ENCODE peak calls at places on chromosome 16, in seven cellular contexts. D is stomach; P is anterior cingulate cortex; V is DMS79; W is ecto neural progenitor cell; N is stimulated activated CD4-positive, alpha-beta T cell treated with anti-CD3 and anti-CD28 coated beads, Interleukin-4, amount 100 ng/mL, for 24 hours; M is osteocyte. U is an unnamed sample.

GRCh38 chr16:88505405-88506082 is 52.5 kb downstream of the ZFPM1 start:
- DNase-seq in P (no peak), D (peak), M (no peak), N (peak), V (peak), W (no peak), U (no peak)

GRCh38 chr16:28623172-28623711 is 13.4 kb upstream of the SULT1A1 start:
- DNase-seq in N (peak), P (peak), W (no peak), D (peak), M (peak), V (peak), U (peak)

GRCh38 chr16:75942901-75943300 is 216.6 kb upstream of the CPHXL start:
- DNase-seq in P (no peak), M (no peak), N (no peak), V (no peak), D (no peak), W (no peak), U (no peak)

GRCh38 chr16:24491721-24492120 is 47.6 kb upstream of the RBBP6 start:
- DNase-seq in P (no peak), W (no peak), M (no peak), V (no peak), N (no peak), D (no peak), U (no peak)

GRCh38 chr16:67968440-67969285 is at the start of gene SLC12A4:
- DNase-seq in P (peak), N (peak), V (no peak), M (peak), W (peak), D (peak), U (peak)

GRCh38 chr16:2859686-2860265 is 1.8 kb upstream of the PRSS22 start:
- DNase-seq in V (no peak), D (no peak), M (no peak), P (no peak), W (no peak), N (no peak), U (no peak)

GRCh38 chr16:81292936-81293335 is 21.8 kb upstream of the GAN start:
- DNase-seq in D (no peak), V (no peak), W (no peak), P (no peak), N (no peak), M (no peak), U (no peak)

GRCh38 chr16:86952769-86953168 is 364.4 kb downstream of the C16orf95 start:
- DNase-seq in D (no peak), V (no peak), M (no peak), P (no peak), W (no peak), N (no peak), U (no peak)

GRCh38 chr16:89149386-89149785 is 22.2 kb upstream of the CDH15 start:
- DNase-seq in P (no peak), W (no peak), V (no peak), D (no peak), M (no peak), N (no peak), U (no peak)

GRCh38 chr16:3188925-3189825 is 1.2 kb downstream of the OR1F1 start:
- DNase-seq in P (no peak), N (peak), V (peak), W (peak), D (no peak), M (no peak), U (peak)

GRCh38 chr16:49179714-49180330 is 101.8 kb downstream of the CBLN1 start:
- DNase-seq in P (no peak), M (no peak), D (no peak), W (no peak), V (no peak), N (no peak), U (no peak)

GRCh38 chr16:50096791-50097190 is 31.0 kb downstream of the HEATR3 start:
- DNase-seq in N (no peak), W (no peak), P (no peak), V (no peak), D (no peak), M (no peak), U (no peak)

GRCh38 chr16:85522842-85523601 is 90.1 kb upstream of the GSE1 start:
- DNase-seq in N (no peak), W (no peak), P (no peak), V (peak), M (no peak), D (peak), U (no peak)

GRCh38 chr16:84854759-84855158 is 35.0 kb downstream of the CRISPLD2 start:
- DNase-seq in N (no peak), D (no peak), V (no peak), W (no peak), P (no peak), M (no peak), U (no peak)

GRCh38 chr16:87129771-87130170 is 187.4 kb downstream of the C16orf95 start:
- DNase-seq in M (no peak), W (no peak), N (no peak), P (no peak), V (no peak), D (no peak), U (no peak)

GRCh38 chr16:87828071-87828971 is 41.0 kb downstream of the SLC7A5 start:
- DNase-seq in P (no peak), M (no peak), W (no peak), D (peak), V (no peak), N (no peak), U (no peak)

GRCh38 chr16:49876716-49877129 is 20.8 kb upstream of the ZNF423 start:
- DNase-seq in V (no peak), D (peak), M (peak), N (peak), W (peak), P (no peak), U (peak)

GRCh38 chr16:58411736-58412614 is 19.7 kb downstream of the GINS3 start:
- DNase-seq in W (no peak), D (no peak), V (no peak), P (no peak), M (no peak), N (no peak), U (peak)

GRCh38 chr16:87765473-87765775 is 362 bp downstream of the KLHDC4 start:
- DNase-seq in D (no peak), V (no peak), N (peak), P (no peak), W (no peak), M (no peak), U (no peak)

GRCh38 chr16:4140652-4141051 is 24.4 kb upstream of the ADCY9 start:
- DNase-seq in W (no peak), M (no peak), D (no peak), P (no peak), V (peak), N (no peak), U (no peak)

GRCh38 chr16:380837-381787 is 666 bp downstream of the PGAP6 start:
- DNase-seq in D (no peak), M (peak), V (no peak), W (peak), N (no peak), P (no peak), U (no peak)

GRCh38 chr16:31367875-31368274 is 12.9 kb downstream of the ITGAX start:
- DNase-seq in D (no peak), M (no peak), N (no peak), W (no peak), V (no peak), P (no peak), U (no peak)

GRCh38 chr16:70018254-70018653 is 67.1 kb downstream of the CLEC18A start:
- DNase-seq in W (no peak), V (no peak), D (no peak), N (peak), M (no peak), P (no peak), U (peak)

GRCh38 chr16:28082624-28083023 is 19.1 kb upstream of the GSG1L start:
- DNase-seq in V (no peak), N (no peak), M (no peak), W (no peak), D (no peak), P (no peak), U (no peak)

GRCh38 chr16:9500872-9501271 is 409.4 kb downstream of the HAPSTR1 start:
- DNase-seq in V (no peak), N (no peak), M (no peak), D (no peak), P (no peak), W (no peak), U (no peak)

GRCh38 chr16:87881327-87882200 is 12.3 kb upstream of the SLC7A5 start:
- DNase-seq in V (no peak), P (no peak), D (no peak), W (no peak), M (no peak), N (no peak), U (no peak)

GRCh38 chr16:15829460-15829859 is 27.4 kb downstream of the MYH11 start:
- DNase-seq in D (peak), V (no peak), M (no peak), N (no peak), W (no peak), P (no peak), U (no peak)

GRCh38 chr16:67283826-67284555 is 4.7 kb downstream of the PLEKHG4 start:
- DNase-seq in W (no peak), N (no peak), V (no peak), P (no peak), M (no peak), D (no peak), U (no peak)

GRCh38 chr16:5738586-5738985 is 641.0 kb upstream of the EEF2KMT start:
- DNase-seq in W (no peak), M (no peak), V (no peak), N (no peak), P (no peak), D (no peak), U (no peak)

GRCh38 chr16:50121721-50122445 is 31.2 kb upstream of the TENT4B start:
- DNase-seq in N (peak), P (no peak), V (peak), D (no peak), W (no peak), M (no peak), U (no peak)

GRCh38 chr16:81625544-81626152 is 153.4 kb upstream of the PLCG2 start:
- DNase-seq in D (peak), W (no peak), N (no peak), M (no peak), P (no peak), V (no peak), U (peak)

U was measured in head of caudate nucleus.